ENCODE peak calls at places on chromosomes 16 and 17, in eight cellular contexts. One of them, this sample, is unnamed. For H3K4me1, the result is how much of the 10 kb centered on the place peaks cover.

GRCh38 chr17:38528101-38528500 is 77.7 kb downstream of the SRCIN1 start:
- DNase-seq in GM23248: no peak
- DNase-seq in mammary epithelial cell: no peak
- DNase-seq in PC-9: no peak
- DNase-seq in HCT116: no peak
- DNase-seq in hepatocyte: peak
- DNase-seq in HepG2: no peak
- DNase-seq in fibroblast of lung: no peak
- DNase-seq in this sample: peak

GRCh38 chr17:43368740-43369506 is 29.9 kb upstream of the ARL4D start:
- DNase-seq in GM23248: peak
- DNase-seq in HepG2: peak
- DNase-seq in mammary epithelial cell: peak
- DNase-seq in hepatocyte: peak
- DNase-seq in HCT116: peak
- DNase-seq in fibroblast of lung: peak
- DNase-seq in PC-9: peak
- DNase-seq in this sample: peak

GRCh38 chr17:40577611-40578065 is 12.4 kb upstream of the CCR7 start:
- DNase-seq in mammary epithelial cell: no peak
- DNase-seq in PC-9: no peak
- DNase-seq in GM23248: no peak
- DNase-seq in HepG2: no peak
- DNase-seq in hepatocyte: no peak
- DNase-seq in fibroblast of lung: no peak
- DNase-seq in HCT116: no peak
- DNase-seq in this sample: no peak

GRCh38 chr17:19501219-19501618 is 32.4 kb upstream of the SLC47A1 start:
- DNase-seq in HepG2: no peak
- DNase-seq in hepatocyte: no peak
- DNase-seq in PC-9: no peak
- DNase-seq in HCT116: no peak
- DNase-seq in fibroblast of lung: no peak
- DNase-seq in GM23248: no peak
- DNase-seq in mammary epithelial cell: no peak
- DNase-seq in this sample: no peak

GRCh38 chr17:27343972-27344607 is 50.2 kb downstream of the WSB1 start:
- DNase-seq in HCT116: no peak
- DNase-seq in fibroblast of lung: no peak
- DNase-seq in PC-9: no peak
- DNase-seq in HepG2: no peak
- DNase-seq in GM23248: no peak
- DNase-seq in mammary epithelial cell: no peak
- DNase-seq in hepatocyte: no peak
- DNase-seq in this sample: no peak

GRCh38 chr17:37361543-37361942 is 14.2 kb upstream of the C17orf78 start:
- DNase-seq in HepG2: no peak
- DNase-seq in GM23248: no peak
- DNase-seq in hepatocyte: peak
- DNase-seq in mammary epithelial cell: peak
- DNase-seq in fibroblast of lung: no peak
- DNase-seq in HCT116: no peak
- DNase-seq in PC-9: no peak
- DNase-seq in this sample: no peak

GRCh38 chr17:44314869-44315661 is 6.7 kb downstream of the RUNDC3A start:
- DNase-seq in GM23248: peak
- DNase-seq in HCT116: no peak
- DNase-seq in fibroblast of lung: no peak
- DNase-seq in PC-9: no peak
- DNase-seq in mammary epithelial cell: peak
- DNase-seq in HepG2: no peak
- DNase-seq in hepatocyte: peak
- DNase-seq in this sample: peak

GRCh38 chr17:17493986-17494466 is 2.2 kb downstream of the RASD1 start:
- DNase-seq in HCT116: no peak
- DNase-seq in fibroblast of lung: no peak
- DNase-seq in hepatocyte: no peak
- DNase-seq in GM23248: peak
- DNase-seq in PC-9: no peak
- DNase-seq in HepG2: no peak
- DNase-seq in mammary epithelial cell: no peak
- DNase-seq in this sample: peak

GRCh38 chr16:24771779-24772157 is 42.3 kb downstream of the TNRC6A start:
- DNase-seq in fibroblast of lung: peak
- DNase-seq in HepG2: peak
- DNase-seq in PC-9: peak
- DNase-seq in GM23248: peak
- DNase-seq in hepatocyte: no peak
- DNase-seq in mammary epithelial cell: no peak
- DNase-seq in HCT116: no peak
- DNase-seq in this sample: no peak

GRCh38 chr17:16662936-16663335 is 9.3 kb upstream of the ZNF624 start:
- DNase-seq in hepatocyte: no peak
- DNase-seq in fibroblast of lung: no peak
- DNase-seq in HepG2: no peak
- DNase-seq in GM23248: peak
- DNase-seq in HCT116: no peak
- DNase-seq in PC-9: no peak
- DNase-seq in mammary epithelial cell: peak
- DNase-seq in this sample: no peak

GRCh38 chr17:50589112-50589712 is 28.7 kb downstream of the CACNA1G start:
- DNase-seq in mammary epithelial cell: peak
- DNase-seq in hepatocyte: no peak
- DNase-seq in GM23248: peak
- DNase-seq in PC-9: no peak
- DNase-seq in HepG2: no peak
- DNase-seq in HCT116: no peak
- DNase-seq in fibroblast of lung: peak
- DNase-seq in this sample: no peak

GRCh38 chr17:4134756-4135155 is 8.1 kb downstream of the ZZEF1 start:
- DNase-seq in hepatocyte: no peak
- DNase-seq in mammary epithelial cell: no peak
- DNase-seq in GM23248: no peak
- DNase-seq in fibroblast of lung: no peak
- DNase-seq in HepG2: no peak
- DNase-seq in HCT116: no peak
- DNase-seq in PC-9: no peak
- DNase-seq in this sample: no peak

GRCh38 chr17:4125552-4125951 is 17.3 kb downstream of the ZZEF1 start:
- DNase-seq in hepatocyte: no peak
- DNase-seq in HCT116: no peak
- DNase-seq in fibroblast of lung: no peak
- DNase-seq in GM23248: no peak
- DNase-seq in PC-9: no peak
- DNase-seq in HepG2: no peak
- DNase-seq in mammary epithelial cell: no peak
- DNase-seq in this sample: no peak

GRCh38 chr17:4135489-4135888 is 7.3 kb downstream of the ZZEF1 start:
- DNase-seq in mammary epithelial cell: no peak
- DNase-seq in fibroblast of lung: no peak
- DNase-seq in hepatocyte: no peak
- DNase-seq in HCT116: no peak
- DNase-seq in PC-9: no peak
- DNase-seq in HepG2: no peak
- DNase-seq in GM23248: no peak
- DNase-seq in this sample: no peak

GRCh38 chr17:4127555-4127954 is 15.3 kb downstream of the ZZEF1 start:
- DNase-seq in hepatocyte: no peak
- DNase-seq in mammary epithelial cell: no peak
- DNase-seq in PC-9: no peak
- DNase-seq in HCT116: no peak
- DNase-seq in HepG2: no peak
- DNase-seq in GM23248: no peak
- DNase-seq in fibroblast of lung: no peak
- DNase-seq in this sample: no peak

GRCh38 chr17:4130715-4131114 is 12.1 kb downstream of the ZZEF1 start:
- DNase-seq in mammary epithelial cell: no peak
- DNase-seq in fibroblast of lung: peak
- DNase-seq in HCT116: no peak
- DNase-seq in HepG2: no peak
- DNase-seq in GM23248: peak
- DNase-seq in PC-9: no peak
- DNase-seq in hepatocyte: no peak
- DNase-seq in this sample: no peak
- H3K4me3 ChIP-seq in mammary epithelial cell: no peak
- H3K4me3 ChIP-seq in fibroblast of lung: no peak
- H3K4me3 ChIP-seq in HCT116: no peak
- H3K4me3 ChIP-seq in HepG2: no peak
- H3K4me3 ChIP-seq in GM23248: no peak
- H3K4me3 ChIP-seq in PC-9: no peak
- H3K4me3 ChIP-seq in hepatocyte: no peak
- H3K4me3 ChIP-seq in this sample: no peak

DNA sequence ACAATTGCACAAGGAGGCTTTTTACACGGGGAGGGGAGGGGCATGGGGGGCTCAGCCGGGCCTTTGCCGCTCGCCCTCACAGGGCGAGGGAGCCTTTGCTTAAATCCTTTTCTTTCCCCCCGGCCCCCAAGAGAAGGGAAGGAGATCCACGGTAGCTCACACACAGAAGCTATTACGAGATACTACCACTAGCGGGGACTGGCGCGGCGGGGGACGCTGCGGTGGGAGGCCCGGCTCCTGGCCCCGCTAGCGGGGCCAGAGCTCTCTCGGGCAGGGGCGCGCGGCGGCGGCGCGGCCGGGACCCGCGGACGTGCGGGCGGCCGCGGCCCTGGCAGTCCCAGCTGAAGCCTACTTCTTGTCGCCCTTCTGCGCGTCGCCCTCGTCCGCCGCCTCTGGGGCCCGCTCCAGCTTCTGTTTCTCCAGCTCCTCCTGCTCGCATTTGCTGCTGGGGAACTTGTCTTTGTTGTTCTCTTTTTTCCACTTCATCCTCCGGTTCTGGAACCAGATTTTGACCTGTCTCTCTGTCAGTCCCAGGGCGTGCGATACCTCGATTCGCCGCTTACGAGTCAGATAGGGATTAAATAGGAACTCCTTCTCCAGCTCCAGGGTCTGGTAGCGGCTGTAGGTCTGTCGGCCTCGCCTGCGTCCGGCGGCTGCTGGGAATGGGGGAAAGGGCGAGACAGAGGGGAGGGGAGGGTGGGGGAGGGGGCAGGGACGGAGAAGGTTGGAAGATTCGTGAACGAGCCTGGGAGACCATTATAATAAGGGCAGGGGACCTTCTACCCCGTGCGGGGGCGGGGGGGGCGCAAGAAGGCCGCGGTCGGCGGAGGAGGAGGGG is 2.0 kb downstream of the HOXB8 start:
- DNase-seq in hepatocyte: peak
- DNase-seq in GM23248: peak
- DNase-seq in fibroblast of lung: peak
- DNase-seq in HCT116: no peak
- DNase-seq in mammary epithelial cell: peak
- DNase-seq in HepG2: peak
- DNase-seq in PC-9: peak
- DNase-seq in this sample: peak
- H2AFZ ChIP-seq in hepatocyte: peak
- H2AFZ ChIP-seq in GM23248: peak
- H2AFZ ChIP-seq in fibroblast of lung: peak
- H2AFZ ChIP-seq in HCT116: peak
- H2AFZ ChIP-seq in mammary epithelial cell: peak
- H2AFZ ChIP-seq in HepG2: no peak
- H2AFZ ChIP-seq in PC-9: peak
- H2AFZ ChIP-seq in this sample: no peak

DNA sequence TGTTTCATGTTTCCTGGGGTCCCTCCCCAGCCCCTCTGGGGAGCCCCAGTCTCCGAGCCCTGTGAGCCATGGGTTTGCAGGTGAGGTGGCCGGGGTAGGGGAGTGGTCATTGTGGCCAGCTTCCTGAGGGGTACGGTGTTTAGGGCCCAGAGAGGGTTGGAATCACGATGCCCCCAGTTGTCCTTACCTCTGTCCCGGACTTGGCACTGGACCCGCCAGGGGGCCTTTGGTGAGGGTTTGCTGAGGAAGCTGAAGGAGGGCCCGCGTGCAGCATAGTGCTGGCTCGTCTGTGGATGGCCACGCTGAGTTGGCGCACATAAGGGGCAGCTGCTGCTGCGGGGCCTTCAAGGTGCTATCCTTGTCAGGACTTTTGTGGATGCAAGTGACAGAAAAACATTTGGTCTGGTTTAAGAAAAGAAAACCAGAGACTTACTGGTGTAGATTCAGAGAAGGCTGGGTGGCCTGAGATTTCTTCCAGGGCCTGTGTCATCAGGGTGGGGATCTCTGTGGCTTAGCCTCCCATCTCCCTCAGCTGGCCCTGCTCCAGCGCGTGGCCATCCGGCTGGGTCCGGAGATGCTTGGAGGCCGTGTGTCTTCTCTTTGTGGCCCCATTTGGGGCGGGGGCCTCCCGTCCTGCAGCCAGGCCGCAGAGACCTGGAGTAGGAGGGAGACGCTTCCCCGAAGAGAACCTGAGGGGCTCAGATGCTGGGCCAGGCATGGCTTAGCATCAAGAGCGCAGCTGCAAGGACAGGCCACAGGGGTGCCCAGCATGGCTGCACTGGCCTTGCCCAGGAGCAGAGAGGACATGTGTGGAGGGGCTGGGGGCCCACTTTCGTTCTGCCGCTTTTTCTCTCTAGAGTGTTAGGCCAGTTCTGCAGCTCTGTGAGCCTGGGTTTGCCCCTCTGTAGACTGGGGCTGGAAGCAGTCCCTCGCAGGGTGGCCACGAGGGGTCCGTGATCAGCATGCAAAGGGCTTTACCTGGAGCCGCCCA is 33.7 kb upstream of the NUDT16L1 start:
- DNase-seq in GM23248: no peak
- DNase-seq in hepatocyte: no peak
- DNase-seq in HCT116: no peak
- DNase-seq in fibroblast of lung: no peak
- DNase-seq in HepG2: no peak
- DNase-seq in PC-9: no peak
- DNase-seq in mammary epithelial cell: no peak
- DNase-seq in this sample: no peak
- H3K4me1 ChIP-seq in GM23248: under half
- H3K4me1 ChIP-seq in hepatocyte: under half
- H3K4me1 ChIP-seq in HCT116: under half
- H3K4me1 ChIP-seq in fibroblast of lung: under half
- H3K4me1 ChIP-seq in HepG2: half or more
- H3K4me1 ChIP-seq in PC-9: under half
- H3K4me1 ChIP-seq in mammary epithelial cell: under half
- H3K4me1 ChIP-seq in this sample: under half

GRCh38 chr16:84825896-84826557 is 6.2 kb downstream of the CRISPLD2 start:
- DNase-seq in fibroblast of lung: peak
- DNase-seq in hepatocyte: no peak
- DNase-seq in HCT116: no peak
- DNase-seq in mammary epithelial cell: no peak
- DNase-seq in GM23248: peak
- DNase-seq in PC-9: no peak
- DNase-seq in HepG2: no peak
- DNase-seq in this sample: no peak

GRCh38 chr16:84827897-84828296 is 8.1 kb downstream of the CRISPLD2 start:
- DNase-seq in HCT116: no peak
- DNase-seq in hepatocyte: no peak
- DNase-seq in HepG2: no peak
- DNase-seq in PC-9: peak
- DNase-seq in mammary epithelial cell: no peak
- DNase-seq in fibroblast of lung: no peak
- DNase-seq in GM23248: no peak
- DNase-seq in this sample: no peak

GRCh38 chr16:84826558-84826941 is 6.8 kb downstream of the CRISPLD2 start:
- DNase-seq in hepatocyte: peak
- DNase-seq in HCT116: no peak
- DNase-seq in GM23248: peak
- DNase-seq in HepG2: no peak
- DNase-seq in PC-9: no peak
- DNase-seq in fibroblast of lung: peak
- DNase-seq in mammary epithelial cell: no peak
- DNase-seq in this sample: no peak

GRCh38 chr16:84828322-84828721 is 8.5 kb downstream of the CRISPLD2 start:
- DNase-seq in GM23248: no peak
- DNase-seq in HepG2: no peak
- DNase-seq in hepatocyte: no peak
- DNase-seq in HCT116: no peak
- DNase-seq in mammary epithelial cell: no peak
- DNase-seq in PC-9: no peak
- DNase-seq in fibroblast of lung: no peak
- DNase-seq in this sample: no peak

GRCh38 chr16:84827131-84827574 is 7.4 kb downstream of the CRISPLD2 start:
- DNase-seq in PC-9: no peak
- DNase-seq in GM23248: peak
- DNase-seq in hepatocyte: peak
- DNase-seq in fibroblast of lung: peak
- DNase-seq in HepG2: no peak
- DNase-seq in mammary epithelial cell: no peak
- DNase-seq in HCT116: no peak
- DNase-seq in this sample: no peak
- H3K4me3 ChIP-seq in PC-9: no peak
- H3K4me3 ChIP-seq in GM23248: no peak
- H3K4me3 ChIP-seq in hepatocyte: no peak
- H3K4me3 ChIP-seq in fibroblast of lung: no peak
- H3K4me3 ChIP-seq in HepG2: no peak
- H3K4me3 ChIP-seq in mammary epithelial cell: no peak
- H3K4me3 ChIP-seq in HCT116: no peak
- H3K4me3 ChIP-seq in this sample: no peak